ENCODE peak calls at places on chromosomes 4 and X, in six cellular contexts. U is K562, L is GM12891, S is SK-N-SH, X is H1, Z is HepG2. C is an unnamed sample.
A peak's percentile ranks its signal among the peaks of the same experiment; 100 is the strongest.

GRCh38 chr4:109998867-109999303 is 86.2 kb downstream of the EGF start:
- DNase-seq in U (peak; percentile 43), L (peak; percentile 28), S (peak; percentile 55), X (no peak), Z (peak; percentile 73), C (peak; percentile 20)

GRCh38 chr4:168421671-168422070 is 58.6 kb downstream of the DDX60L start:
- DNase-seq in U (no peak), L (no peak), S (no peak), X (no peak), Z (no peak), C (no peak)

GRCh38 chrX:104309169-104309568 is 54.4 kb upstream of the ESX1 start:
- DNase-seq in U (no peak), L (no peak), S (no peak), X (no peak), Z (no peak), C (no peak)

GRCh38 chr4:110306363-110306762 is 107.9 kb upstream of the ELOVL6 start:
- DNase-seq in U (no peak), L (no peak), S (peak; percentile 33), X (no peak), Z (no peak), C (no peak)

GRCh38 chr4:117821834-117822233 is 212.5 kb upstream of the NDST3 start:
- DNase-seq in U (no peak), L (no peak), S (no peak), X (no peak), Z (no peak), C (no peak)

GRCh38 chrX:40087574-40088298 is 10.0 kb downstream of the BCOR start:
- DNase-seq in U (no peak), L (no peak), S (peak; percentile 24), X (no peak), Z (no peak), C (no peak)

GRCh38 chrX:51860679-51861078 is 32.7 kb upstream of the MAGED1 start:
- DNase-seq in U (peak; percentile 6), L (no peak), S (peak; percentile 30), X (no peak), Z (peak; percentile 14), C (no peak)

GRCh38 chr4:108204518-108204917 is 35.8 kb upstream of the LEF1 start:
- DNase-seq in U (no peak), L (no peak), S (no peak), X (no peak), Z (no peak), C (no peak)

GRCh38 chrX:155068165-155068564 is 2.8 kb downstream of the CMC4 start:
- DNase-seq in U (no peak), L (no peak), S (no peak), X (no peak), Z (peak; percentile 46), C (no peak)

GRCh38 chr4:180900781-180901180 is 1342.4 kb upstream of the TENM3 start:
- DNase-seq in U (no peak), L (no peak), S (no peak), X (no peak), Z (no peak), C (no peak)

GRCh38 chrX:50375481-50376267 is 95.0 kb downstream of the DGKK start:
- DNase-seq in U (no peak), L (no peak), S (no peak), X (no peak), Z (no peak), C (no peak)
- TF ChIP-seq TAF1 in U (no peak), L (no peak), S (no peak), X (no peak), Z (no peak), C (no peak)

GRCh38 chrX:31269914-31270313 is 198.1 kb upstream of the FTHL17 start:
- DNase-seq in U (no peak), L (no peak), S (no peak), X (no peak), Z (no peak), C (no peak)

GRCh38 chrX:31271615-31272471 is 200.0 kb upstream of the FTHL17 start:
- DNase-seq in U (no peak), L (no peak), S (no peak), X (no peak), Z (no peak), C (no peak)

GRCh38 chrX:31265383-31265782 is 193.5 kb upstream of the FTHL17 start:
- DNase-seq in U (no peak), L (no peak), S (no peak), X (no peak), Z (peak; percentile 82), C (no peak)

GRCh38 chrX:31268359-31268758 is 196.5 kb upstream of the FTHL17 start:
- DNase-seq in U (no peak), L (no peak), S (no peak), X (no peak), Z (peak; percentile 2), C (no peak)

GRCh38 chrX:31266172-31267076 is 194.6 kb upstream of the FTHL17 start:
- DNase-seq in U (peak; percentile 67), L (peak; percentile 53), S (peak; percentile 79), X (no peak), Z (peak; percentile 25), C (peak; percentile 11)
- TF ChIP-seq POLR2AphosphoS5 in U (no peak), L (no peak), S (no peak), X (no peak), Z (no peak), C (no peak)

GRCh38 chr4:5753766-5754528 is 42.9 kb downstream of the EVC start:
- DNase-seq in U (no peak), L (no peak), S (no peak), X (no peak), Z (no peak), C (no peak)
- TF ChIP-seq TAF1 in U (no peak), L (no peak), S (no peak), X (no peak), Z (no peak), C (no peak)

GRCh38 chr4:79177388-79177787 is 148.5 kb downstream of the NAA11 start:
- DNase-seq in U (no peak), L (no peak), S (no peak), X (no peak), Z (no peak), C (no peak)

GRCh38 chr4:79176351-79176750 is 149.5 kb downstream of the NAA11 start:
- DNase-seq in U (no peak), L (no peak), S (no peak), X (no peak), Z (no peak), C (no peak)

GRCh38 chr4:79182209-79182608 is 143.7 kb downstream of the NAA11 start:
- DNase-seq in U (no peak), L (no peak), S (no peak), X (no peak), Z (no peak), C (no peak)

GRCh38 chr4:79181190-79181589 is 144.7 kb downstream of the NAA11 start:
- DNase-seq in U (no peak), L (no peak), S (no peak), X (no peak), Z (no peak), C (no peak)

GRCh38 chr4:79178770-79179169 is 147.1 kb downstream of the NAA11 start:
- DNase-seq in U (no peak), L (no peak), S (no peak), X (no peak), Z (no peak), C (no peak)
- TF ChIP-seq POLR2AphosphoS5 in U (no peak), L (no peak), S (no peak), X (no peak), Z (no peak), C (no peak)

DNA sequence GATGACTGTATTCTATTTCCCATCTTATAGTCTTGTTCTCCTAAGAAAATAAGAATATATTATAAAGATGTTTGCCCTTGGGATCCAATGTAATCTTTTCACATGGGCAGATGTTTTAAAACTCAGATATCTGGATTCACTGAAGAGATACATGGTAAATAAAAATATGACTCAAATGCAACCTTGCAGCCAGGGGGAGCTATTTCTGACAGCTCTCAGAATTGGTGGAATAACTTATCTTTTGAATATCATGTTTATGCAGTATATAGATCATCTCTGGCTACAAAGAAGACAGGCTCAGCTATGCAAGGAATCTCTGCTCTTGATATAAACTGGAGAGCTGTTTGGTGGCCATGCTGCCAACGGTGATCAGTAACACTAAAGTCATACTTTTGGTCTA is 274.7 kb downstream of the GLUD2 start:
- DNase-seq in U (peak; percentile 11), L (no peak), S (no peak), X (no peak), Z (no peak), C (no peak)
- TF ChIP-seq TAF1 in U (no peak), L (no peak), S (no peak), X (no peak), Z (no peak), C (no peak)

GRCh38 chr4:40524642-40525041 is 105.0 kb downstream of the RBM47 start:
- DNase-seq in U (no peak), L (no peak), S (no peak), X (no peak), Z (no peak), C (no peak)

GRCh38 chr4:40523581-40523980 is 106.1 kb downstream of the RBM47 start:
- DNase-seq in U (no peak), L (no peak), S (no peak), X (no peak), Z (no peak), C (no peak)

GRCh38 chr4:40525811-40526598 is 103.7 kb downstream of the RBM47 start:
- DNase-seq in U (peak; percentile 45), L (no peak), S (no peak), X (peak; percentile 38), Z (no peak), C (no peak)

GRCh38 chr4:40520533-40520932 is 109.1 kb downstream of the RBM47 start:
- DNase-seq in U (no peak), L (no peak), S (no peak), X (no peak), Z (no peak), C (no peak)

DNA sequence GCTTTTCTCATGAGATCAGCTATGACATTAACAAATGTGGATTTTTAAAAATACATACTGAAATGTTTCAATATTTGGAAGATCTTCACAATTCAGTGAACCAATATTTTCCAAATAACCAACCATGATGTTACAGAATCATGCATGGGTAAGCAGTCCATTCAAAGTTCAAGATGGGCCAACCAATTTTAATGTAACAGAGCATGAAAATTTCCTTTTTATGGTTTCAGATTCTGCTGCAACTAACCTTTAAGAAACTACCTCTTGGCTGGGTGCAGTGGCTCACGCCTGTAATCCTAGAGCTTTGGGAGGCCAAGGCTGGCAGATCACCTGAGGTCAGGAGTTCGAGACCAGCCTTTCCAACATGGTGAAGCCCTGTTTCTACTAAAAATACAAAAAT is 107.7 kb downstream of the RBM47 start:
- DNase-seq in U (no peak), L (no peak), S (no peak), X (no peak), Z (no peak), C (no peak)
- TF ChIP-seq POLR2AphosphoS5 in U (no peak), L (no peak), S (no peak), X (no peak), Z (no peak), C (no peak)

GRCh38 chr4:1383728-1384591 is 22.3 kb downstream of the NKX1-1 start:
- DNase-seq in U (no peak), L (no peak), S (no peak), X (no peak), Z (no peak), C (no peak)

GRCh38 chr4:1381944-1382541 is 24.2 kb downstream of the NKX1-1 start:
- DNase-seq in U (no peak), L (no peak), S (no peak), X (no peak), Z (no peak), C (no peak)

GRCh38 chr4:1385373-1386340 is 20.6 kb downstream of the NKX1-1 start:
- DNase-seq in U (no peak), L (no peak), S (no peak), X (no peak), Z (no peak), C (no peak)

GRCh38 chr4:1382776-1383727 is 23.2 kb downstream of the NKX1-1 start:
- DNase-seq in U (no peak), L (no peak), S (no peak), X (no peak), Z (no peak), C (no peak)

GRCh38 chr4:1384675-1385372 is 21.4 kb downstream of the NKX1-1 start:
- DNase-seq in U (no peak), L (no peak), S (no peak), X (no peak), Z (no peak), C (no peak)
- TF ChIP-seq TAF1 in U (no peak), L (no peak), S (no peak), X (no peak), Z (no peak), C (no peak)

C was measured in GM12892.